ENCODE peak calls at places on chromosomes 16 and 17, in ten cellular contexts. W, T, E, X, A, D, Q, V, M and L are unnamed samples.
A peak's percentile ranks its signal among the peaks of the same experiment; 100 is the strongest.

GRCh38 chr16:74998481-74999207 is at the start of gene ZNRF1:
- DNase-seq in W (peak; percentile 92), T (peak; percentile 64), E (peak; percentile 86), X (no peak), A (peak; percentile 75), D (peak; percentile 70), Q (peak; percentile 88), V (peak; percentile 76), M (peak; percentile 93), L (peak; percentile 78)

GRCh38 chr17:7686221-7687071 is 844 bp downstream of the TP53 start:
- DNase-seq in W (peak; percentile 68), T (peak; percentile 77), E (peak; percentile 81), X (no peak), A (no peak), D (peak; percentile 87), Q (peak; percentile 76), V (peak; percentile 71), M (peak; percentile 91), L (no peak)

GRCh38 chr16:592518-593306 is 2.8 kb downstream of the RAB40C start:
- DNase-seq in W (peak; percentile 48), T (no peak), E (peak; percentile 87), X (no peak), A (no peak), D (no peak), Q (no peak), V (no peak), M (peak; percentile 64), L (peak; percentile 100)

GRCh38 chr16:1196494-1196893 is 28.6 kb downstream of the TPSG1 start:
- DNase-seq in W (no peak), T (no peak), E (no peak), X (no peak), A (no peak), D (no peak), Q (no peak), V (no peak), M (no peak), L (no peak)

GRCh38 chr17:42521666-42522262 is 14.3 kb upstream of the NAGLU start:
- DNase-seq in W (no peak), T (no peak), E (no peak), X (no peak), A (no peak), D (no peak), Q (peak; percentile 34), V (no peak), M (peak; percentile 85), L (no peak)

GRCh38 chr16:75377971-75378386 is 55.3 kb downstream of the CFDP1 start:
- DNase-seq in W (no peak), T (no peak), E (no peak), X (no peak), A (peak; percentile 74), D (peak; percentile 96), Q (no peak), V (no peak), M (no peak), L (peak; percentile 4)

GRCh38 chr16:89047331-89048086 is 46.1 kb upstream of the ACSF3 start:
- DNase-seq in W (no peak), T (no peak), E (peak; percentile 38), X (no peak), A (no peak), D (no peak), Q (no peak), V (no peak), M (peak; percentile 16), L (no peak)

GRCh38 chr16:1745900-1746692 is 25.2 kb downstream of the NME3 start:
- DNase-seq in W (no peak), T (no peak), E (no peak), X (no peak), A (peak; percentile 4), D (peak; percentile 98), Q (no peak), V (no peak), M (no peak), L (no peak)

GRCh38 chr17:56994009-56994792 is 16.3 kb downstream of the SCPEP1 start:
- DNase-seq in W (no peak), T (no peak), E (no peak), X (no peak), A (peak; percentile 94), D (peak; percentile 79), Q (no peak), V (no peak), M (no peak), L (no peak)

GRCh38 chr16:83271123-83271522 is 536.7 kb upstream of the HSBP1 start:
- DNase-seq in W (no peak), T (no peak), E (no peak), X (no peak), A (no peak), D (no peak), Q (no peak), V (no peak), M (no peak), L (no peak)

DNA sequence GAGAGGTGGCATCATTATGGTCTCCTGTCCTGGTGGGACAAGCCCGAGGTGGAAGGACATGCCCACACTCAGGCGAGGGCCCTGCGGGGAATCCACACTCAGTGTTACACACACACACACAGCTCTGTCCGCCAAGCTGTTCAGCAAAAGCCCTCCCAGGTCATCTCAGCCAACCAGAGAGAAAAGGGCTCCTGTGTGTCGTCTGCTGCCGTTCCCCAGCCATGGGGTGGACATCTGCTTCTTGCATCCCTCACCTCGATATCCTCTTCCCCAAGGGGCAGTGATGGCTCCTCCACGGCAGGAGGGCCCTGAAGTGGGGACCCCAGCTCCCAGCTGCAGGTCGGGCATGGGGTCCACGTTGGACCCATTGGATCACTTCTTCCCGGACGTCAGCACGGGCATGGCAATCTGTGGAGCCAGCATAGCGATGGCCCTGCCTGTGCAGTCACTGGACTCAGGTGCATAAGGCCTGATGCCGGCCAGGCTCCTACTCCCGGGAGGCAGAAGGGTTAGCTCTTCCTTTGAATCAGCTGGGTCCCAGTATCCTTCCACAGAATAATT is 290.1 kb downstream of the C16orf95 start:
- DNase-seq in W (no peak), T (no peak), E (no peak), X (no peak), A (no peak), D (no peak), Q (no peak), V (no peak), M (no peak), L (no peak)
- H3K27me3 ChIP-seq in W (no peaks in the 10 kb centered on the region), T (no peaks in the 10 kb centered on the region), E (no peaks in the 10 kb centered on the region), X (no peaks in the 10 kb centered on the region), A (peaks cover 37% of the 10 kb centered on the region), D (no peaks in the 10 kb centered on the region), Q (no peaks in the 10 kb centered on the region), V (no peaks in the 10 kb centered on the region), M (no peaks in the 10 kb centered on the region), L (no peaks in the 10 kb centered on the region)

DNA sequence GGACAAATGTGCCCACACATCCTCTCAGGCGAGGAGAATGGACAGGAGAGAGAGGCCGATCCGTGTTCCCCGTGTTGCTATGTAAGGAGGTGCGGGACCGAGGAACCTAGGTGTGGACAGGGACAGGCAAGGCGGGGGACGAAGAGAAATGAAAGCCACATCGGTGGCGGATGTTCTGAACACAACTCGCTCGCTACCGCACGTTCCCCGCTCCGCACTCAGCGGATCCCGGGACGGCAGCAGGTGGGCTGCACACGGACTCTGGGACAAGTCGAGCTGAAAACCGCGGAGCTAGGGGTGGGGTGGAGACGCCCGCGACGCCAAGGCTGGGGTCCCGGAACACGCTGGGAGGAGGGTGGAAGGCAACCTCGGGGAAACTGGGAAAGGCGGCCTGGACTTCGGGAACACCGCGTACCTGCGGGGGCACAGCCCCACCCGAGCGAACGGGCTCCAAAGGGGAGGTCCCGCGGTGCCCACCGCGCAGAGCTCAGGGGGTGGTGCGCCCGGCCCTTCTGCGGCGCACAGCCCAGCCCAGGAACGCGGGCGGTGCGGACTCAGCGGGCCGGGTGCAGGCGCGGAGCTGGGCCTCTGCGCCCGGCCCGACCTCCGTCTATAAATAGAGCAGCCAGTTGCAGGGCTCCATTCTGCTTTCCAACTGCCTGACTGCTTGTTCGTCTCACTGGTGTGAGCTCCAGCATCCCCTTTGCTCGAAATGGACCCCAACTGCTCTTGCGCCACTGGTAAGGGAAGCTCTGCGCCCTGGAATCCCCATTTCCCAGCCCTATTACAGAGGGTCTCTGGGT is at the start of gene MT1E:
- DNase-seq in W (no peak), T (no peak), E (peak; percentile 88), X (no peak), A (no peak), D (peak; percentile 77), Q (peak; percentile 88), V (no peak), M (peak; percentile 95), L (peak; percentile 60)
- H3K27me3 ChIP-seq in W (no peaks in the 10 kb centered on the region), T (peaks cover 10% of the 10 kb centered on the region), E (no peaks in the 10 kb centered on the region), X (no peaks in the 10 kb centered on the region), A (no peaks in the 10 kb centered on the region), D (no peaks in the 10 kb centered on the region), Q (no peaks in the 10 kb centered on the region), V (no peaks in the 10 kb centered on the region), M (no peaks in the 10 kb centered on the region), L (peaks cover 21% of the 10 kb centered on the region)

GRCh38 chr17:19254651-19255050 is 17.5 kb downstream of the EPN2 start:
- DNase-seq in W (no peak), T (no peak), E (no peak), X (no peak), A (no peak), D (no peak), Q (no peak), V (no peak), M (no peak), L (no peak)
- H3K27me3 ChIP-seq in W (no peaks in the 10 kb centered on the region), T (no peaks in the 10 kb centered on the region), E (no peaks in the 10 kb centered on the region), X (no peaks in the 10 kb centered on the region), A (no peaks in the 10 kb centered on the region), D (no peaks in the 10 kb centered on the region), Q (no peaks in the 10 kb centered on the region), V (no peaks in the 10 kb centered on the region), M (no peaks in the 10 kb centered on the region), L (no peaks in the 10 kb centered on the region)

GRCh38 chr17:36818134-36818825 is 119.0 kb upstream of the LHX1 start:
- DNase-seq in W (no peak), T (no peak), E (no peak), X (no peak), A (no peak), D (no peak), Q (no peak), V (no peak), M (no peak), L (no peak)

GRCh38 chr17:36816214-36816613 is 121.1 kb upstream of the LHX1 start:
- DNase-seq in W (no peak), T (no peak), E (no peak), X (no peak), A (no peak), D (no peak), Q (no peak), V (no peak), M (no peak), L (no peak)

GRCh38 chr17:36816889-36817288 is 120.4 kb upstream of the LHX1 start:
- DNase-seq in W (no peak), T (no peak), E (no peak), X (no peak), A (no peak), D (no peak), Q (no peak), V (no peak), M (no peak), L (no peak)

GRCh38 chr17:36814958-36815357 is 122.3 kb upstream of the LHX1 start:
- DNase-seq in W (no peak), T (no peak), E (no peak), X (no peak), A (no peak), D (no peak), Q (no peak), V (no peak), M (no peak), L (no peak)

DNA sequence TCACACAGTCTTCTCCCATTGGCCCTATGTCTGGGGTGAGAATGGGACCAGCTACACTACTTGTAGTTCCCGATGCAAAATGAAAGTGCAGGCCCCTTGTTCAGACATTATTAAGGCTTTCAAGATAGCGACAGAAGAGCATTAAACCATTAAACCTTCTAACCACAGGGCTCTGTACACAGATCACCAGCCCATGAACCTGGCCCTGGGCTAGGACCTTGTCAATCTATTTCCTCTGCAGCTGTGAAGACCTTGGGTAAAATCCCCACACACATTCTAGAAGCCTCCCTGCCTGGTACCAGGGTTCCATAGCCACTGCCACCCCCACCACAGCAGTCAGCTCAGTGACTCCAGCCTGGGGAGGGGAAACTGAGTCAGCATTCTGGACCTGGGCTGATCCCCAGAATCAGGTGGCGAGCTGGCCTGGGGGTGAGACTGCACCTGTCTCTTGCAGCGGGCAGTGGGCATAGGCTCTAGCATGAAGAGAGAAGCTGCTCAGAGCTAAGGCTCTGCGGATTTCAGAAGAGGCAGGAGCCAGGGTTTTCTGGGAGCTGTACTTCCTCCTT is 119.7 kb upstream of the LHX1 start:
- DNase-seq in W (no peak), T (no peak), E (no peak), X (no peak), A (no peak), D (no peak), Q (no peak), V (no peak), M (no peak), L (no peak)
- H3K27me3 ChIP-seq in W (peaks cover 4% of the 10 kb centered on the region), T (peaks cover 37% of the 10 kb centered on the region), E (peaks cover 49% of the 10 kb centered on the region), X (no peaks in the 10 kb centered on the region), A (peaks cover 24% of the 10 kb centered on the region), D (peaks cover 10% of the 10 kb centered on the region), Q (peaks cover 100% of the 10 kb centered on the region), V (peaks cover 9% of the 10 kb centered on the region), M (no peaks in the 10 kb centered on the region), L (peaks cover 5% of the 10 kb centered on the region)